ENCODE peak calls at places on chromosomes 7 and 10, in nine cellular contexts. P is right lobe of liver; V is activated CD8-positive, alpha-beta memory T cell treated with anti-CD3 and anti-CD28 coated beads for 48 hours; O is mammary epithelial cell; G is small intestine; T is ACHN; H is ureter; L is T-helper 17 cell; A is type B pancreatic cell. N is an unnamed sample.

GRCh38 chr7:100465702-100466311 is 1.7 kb upstream of the SPACDR start:
- DNase-seq in O (no peak), P (peak), T (peak), A (no peak), V (no peak), G (peak), L (no peak), H (no peak), N (no peak)

GRCh38 chr10:11168423-11169100 is 150.9 kb downstream of the CELF2 start:
- DNase-seq in V (no peak), G (no peak), O (no peak), P (no peak), H (no peak), A (no peak), T (no peak), L (no peak), N (no peak)

GRCh38 chr10:51047857-51048256 is 26.4 kb upstream of the PRKG1 start:
- DNase-seq in A (no peak), G (no peak), P (no peak), H (no peak), T (no peak), L (no peak), V (no peak), O (no peak), N (no peak)

GRCh38 chr7:93211228-93211818 is 14.9 kb downstream of the HEPACAM2 start:
- DNase-seq in T (no peak), G (no peak), O (no peak), V (no peak), P (no peak), L (no peak), H (no peak), A (no peak), N (no peak)

GRCh38 chr10:131177431-131178327 is 133.8 kb downstream of the TCERG1L start:
- DNase-seq in V (no peak), L (no peak), P (peak), A (peak), H (peak), G (no peak), T (no peak), O (no peak), N (peak)

GRCh38 chr7:100400656-100401055 is 27.4 kb downstream of the PILRA start:
- DNase-seq in O (no peak), H (no peak), P (no peak), T (no peak), A (no peak), L (no peak), G (no peak), V (no peak), N (no peak)

GRCh38 chr10:17109475-17110207 is 20.0 kb downstream of the CUBN start:
- DNase-seq in L (no peak), O (peak), V (no peak), H (no peak), A (no peak), G (no peak), T (peak), P (no peak), N (no peak)

GRCh38 chr7:20218261-20218660 is 1.1 kb upstream of the MACC1 start:
- DNase-seq in G (no peak), P (no peak), T (no peak), V (no peak), L (no peak), H (no peak), A (no peak), O (peak), N (no peak)

GRCh38 chr10:92064506-92064905 is 140.9 kb downstream of the BTAF1 start:
- DNase-seq in P (no peak), O (no peak), T (no peak), H (no peak), V (no peak), L (no peak), G (no peak), A (no peak), N (no peak)

GRCh38 chr7:80466638-80467037 is 45.2 kb downstream of the GNAT3 start:
- DNase-seq in T (no peak), A (no peak), V (no peak), H (no peak), P (no peak), L (no peak), O (no peak), G (no peak), N (no peak)

GRCh38 chr10:109784236-109784635 is 139.1 kb downstream of the XPNPEP1 start:
- DNase-seq in A (no peak), V (no peak), P (no peak), L (no peak), O (peak), H (no peak), G (no peak), T (no peak), N (no peak)

GRCh38 chr10:72097448-72098300 is 9.3 kb upstream of the SPOCK2 start:
- DNase-seq in H (no peak), T (peak), P (peak), A (no peak), O (peak), V (no peak), G (peak), L (no peak), N (no peak)

GRCh38 chr10:30493609-30494530 is 59.9 kb downstream of the MAP3K8 start:
- DNase-seq in P (peak), A (no peak), G (no peak), L (no peak), O (peak), T (no peak), V (no peak), H (peak), N (no peak)

GRCh38 chr7:47572101-47572460 is 9.8 kb downstream of the TNS3 start:
- DNase-seq in P (peak), H (peak), A (no peak), T (no peak), G (peak), V (no peak), L (no peak), O (no peak), N (no peak)